ENCODE peak calls at places on chromosomes 7 and 10, in five cellular contexts. K, M, F, U and W are unnamed samples.
A peak's percentile ranks its signal among the peaks of the same experiment; 100 is the strongest.

GRCh38 chr7:47819054-47819920 is 129.0 kb downstream of the PKD1L1 start:
- DNase-seq in K (no peak), M (peak; percentile 67), F (peak; percentile 63), U (peak; percentile 72), W (peak; percentile 50)

GRCh38 chr7:128161466-128162125 is 79.5 kb upstream of the LEP start:
- DNase-seq in K (no peak), M (no peak), F (no peak), U (no peak), W (no peak)

GRCh38 chr7:46658281-46658680 is 737.2 kb upstream of the IGFBP3 start:
- DNase-seq in K (no peak), M (no peak), F (no peak), U (no peak), W (no peak)

GRCh38 chr7:41869596-41869995 is 166.7 kb upstream of the INHBA start:
- DNase-seq in K (no peak), M (no peak), F (no peak), U (no peak), W (no peak)

GRCh38 chr10:49758249-49758930 is 3.7 kb downstream of the OGDHL start:
- DNase-seq in K (no peak), M (no peak), F (no peak), U (peak; percentile 18), W (no peak)

GRCh38 chr10:34732926-34733325 is 82.2 kb downstream of the PARD3 start:
- DNase-seq in K (no peak), M (no peak), F (no peak), U (no peak), W (no peak)

GRCh38 chr10:43342279-43343125 is 28.9 kb upstream of the FXYD4 start:
- DNase-seq in K (no peak), M (no peak), F (no peak), U (no peak), W (no peak)

GRCh38 chr7:98731651-98732050 is 114.6 kb downstream of the NPTX2 start:
- DNase-seq in K (no peak), M (no peak), F (no peak), U (no peak), W (no peak)

GRCh38 chr10:124602646-124603365 is 141.2 kb downstream of the LHPP start:
- DNase-seq in K (no peak), M (no peak), F (no peak), U (no peak), W (no peak)

GRCh38 chr10:31526681-31527080 is 207.7 kb downstream of the ZEB1 start:
- DNase-seq in K (no peak), M (no peak), F (peak; percentile 52), U (no peak), W (no peak)

GRCh38 chr7:79124331-79124730 is 329.1 kb downstream of the MAGI2 start:
- DNase-seq in K (no peak), M (no peak), F (no peak), U (no peak), W (no peak)

GRCh38 chr10:97779975-97780374 is 8.2 kb upstream of the SFRP5 start:
- DNase-seq in K (no peak), M (no peak), F (no peak), U (no peak), W (no peak)

GRCh38 chr7:69932034-69932628 is 333.9 kb downstream of the AUTS2 start:
- DNase-seq in K (no peak), M (no peak), F (no peak), U (no peak), W (peak; percentile 38)

GRCh38 chr7:36048141-36048901 is 104.7 kb upstream of the EEPD1 start:
- DNase-seq in K (no peak), M (no peak), F (no peak), U (no peak), W (no peak)

GRCh38 chr10:128875955-128876354 is 591.1 kb upstream of the MGMT start:
- DNase-seq in K (no peak), M (peak; percentile 44), F (no peak), U (no peak), W (no peak)

GRCh38 chr10:35778344-35778743 is 136.2 kb upstream of the FZD8 start:
- DNase-seq in K (no peak), M (no peak), F (no peak), U (no peak), W (no peak)

GRCh38 chr7:78039791-78040776 is 241.5 kb downstream of the PHTF2 start:
- DNase-seq in K (peak; percentile 49), M (no peak), F (peak; percentile 55), U (peak; percentile 31), W (peak; percentile 54)

GRCh38 chr10:74078037-74078436 is 72.6 kb downstream of the AP3M1 start:
- DNase-seq in K (no peak), M (no peak), F (no peak), U (no peak), W (no peak)

GRCh38 chr10:45035673-45036072 is 35.0 kb downstream of the ZNF22 start:
- DNase-seq in K (no peak), M (no peak), F (no peak), U (no peak), W (no peak)

GRCh38 chr10:45034301-45034700 is 33.6 kb downstream of the ZNF22 start:
- DNase-seq in K (no peak), M (peak; percentile 35), F (no peak), U (no peak), W (no peak)
- H3K4me3 ChIP-seq in K (no peak overlapping the region), M (no peak overlapping the region), F (no peak overlapping the region), U (no peak overlapping the region), W (no peak overlapping the region)

GRCh38 chr7:158372400-158373302 is 215.0 kb downstream of the PTPRN2 start:
- DNase-seq in K (no peak), M (no peak), F (no peak), U (no peak), W (no peak)

GRCh38 chr7:158375034-158375433 is 212.6 kb downstream of the PTPRN2 start:
- DNase-seq in K (no peak), M (no peak), F (no peak), U (no peak), W (no peak)

GRCh38 chr7:158371856-158372255 is 215.8 kb downstream of the PTPRN2 start:
- DNase-seq in K (no peak), M (peak; percentile 19), F (no peak), U (no peak), W (no peak)

GRCh38 chr7:158374586-158374985 is 213.0 kb downstream of the PTPRN2 start:
- DNase-seq in K (no peak), M (no peak), F (no peak), U (no peak), W (no peak)

GRCh38 chr7:158373761-158374545 is 213.7 kb downstream of the PTPRN2 start:
- DNase-seq in K (no peak), M (no peak), F (no peak), U (no peak), W (no peak)
- H3K27ac ChIP-seq in K (no peak overlapping the region), M (no peak overlapping the region), F (no peak overlapping the region), U (no peak overlapping the region), W (no peak overlapping the region)

GRCh38 chr7:19026888-19027287 is 90.5 kb downstream of the TWIST1 start:
- DNase-seq in K (no peak), M (no peak), F (no peak), U (no peak), W (no peak)

GRCh38 chr7:19020711-19021110 is 96.7 kb downstream of the TWIST1 start:
- DNase-seq in K (no peak), M (no peak), F (no peak), U (no peak), W (no peak)

GRCh38 chr7:19020062-19020461 is 97.4 kb downstream of the TWIST1 start:
- DNase-seq in K (no peak), M (no peak), F (no peak), U (no peak), W (no peak)

GRCh38 chr7:19023477-19023876 is 94.0 kb downstream of the TWIST1 start:
- DNase-seq in K (no peak), M (no peak), F (no peak), U (no peak), W (no peak)

GRCh38 chr7:19024261-19024660 is 93.2 kb downstream of the TWIST1 start:
- DNase-seq in K (no peak), M (no peak), F (no peak), U (no peak), W (no peak)
- H3K4me1 ChIP-seq in K (no peaks in the 10 kb centered on the region), M (no peaks in the 10 kb centered on the region), F (no peaks in the 10 kb centered on the region), U (no peaks in the 10 kb centered on the region), W (no peaks in the 10 kb centered on the region)

GRCh38 chr10:30384791-30385201 is 35.7 kb upstream of the MTPAP start:
- DNase-seq in K (no peak), M (no peak), F (no peak), U (no peak), W (peak; percentile 28)

GRCh38 chr10:30387646-30388243 is 38.7 kb upstream of the MTPAP start:
- DNase-seq in K (no peak), M (no peak), F (no peak), U (no peak), W (no peak)

GRCh38 chr10:30383366-30383765 is 34.3 kb upstream of the MTPAP start:
- DNase-seq in K (no peak), M (no peak), F (no peak), U (no peak), W (no peak)

GRCh38 chr10:30386801-30387588 is 37.9 kb upstream of the MTPAP start:
- DNase-seq in K (no peak), M (no peak), F (no peak), U (no peak), W (no peak)

GRCh38 chr10:30384051-30384674 is 35.1 kb upstream of the MTPAP start:
- DNase-seq in K (no peak), M (no peak), F (no peak), U (no peak), W (no peak)
- H3K4me3 ChIP-seq in K (no peak overlapping the region), M (no peak overlapping the region), F (no peak overlapping the region), U (no peak overlapping the region), W (no peak overlapping the region)